ENCODE peak calls at places on chromosomes 6 and 20, in ten cellular contexts. Y is uterus, I is globus pallidus, S is HS-27A, F is pons, P is NCI-H2029, A is fibroblast of lung, J is iris pigment epithelial cell, B is NCI-H446, E is sigmoid colon. O is an unnamed sample.
A peak's percentile ranks its signal among the peaks of the same experiment; 100 is the strongest.

GRCh38 chr6:152380993-152381898 is 255.9 kb downstream of the SYNE1 start:
- DNase-seq in P (no peak), B (no peak), J (peak; percentile 97), F (peak; percentile 72), E (peak; percentile 95), I (peak; percentile 47), S (peak; percentile 76), Y (peak; percentile 85), A (peak; percentile 97), O (peak; percentile 99)

GRCh38 chr20:11901127-11901526 is 16.6 kb upstream of the BTBD3 start:
- DNase-seq in I (no peak), B (no peak), E (no peak), S (peak; percentile 56), J (peak; percentile 93), F (no peak), Y (no peak), P (no peak), A (peak; percentile 53), O (peak; percentile 83)

GRCh38 chr6:100663219-100663863 is 198.6 kb upstream of the SIM1 start:
- DNase-seq in F (no peak), J (peak; percentile 93), B (no peak), E (no peak), P (no peak), A (peak; percentile 77), I (no peak), Y (no peak), S (peak; percentile 24), O (peak; percentile 87)

GRCh38 chr6:4644962-4645361 is 131.2 kb upstream of the CDYL start:
- DNase-seq in P (peak; percentile 34), E (no peak), J (no peak), I (no peak), A (no peak), B (no peak), F (no peak), Y (no peak), S (no peak), O (no peak)

GRCh38 chr6:89281779-89282246 is 33.3 kb downstream of the GABRR2 start:
- DNase-seq in P (no peak), S (peak; percentile 7), B (no peak), I (no peak), Y (no peak), J (peak; percentile 55), F (no peak), E (no peak), A (peak; percentile 45), O (peak; percentile 31)

GRCh38 chr6:147170269-147170668 is 33.9 kb upstream of the STXBP5 start:
- DNase-seq in F (no peak), S (peak; percentile 82), J (peak; percentile 93), B (no peak), A (peak; percentile 94), E (no peak), P (no peak), I (no peak), Y (no peak), O (peak; percentile 85)

GRCh38 chr6:9520417-9521151 is 894.3 kb downstream of the TFAP2A start:
- DNase-seq in Y (no peak), I (no peak), S (peak; percentile 71), A (peak; percentile 78), E (no peak), J (peak; percentile 93), F (no peak), P (no peak), B (no peak), O (peak; percentile 82)

GRCh38 chr6:40444307-40444706 is 142.9 kb downstream of the LRFN2 start:
- DNase-seq in P (no peak), F (no peak), I (no peak), E (no peak), B (no peak), A (no peak), J (no peak), S (no peak), Y (no peak), O (no peak)

GRCh38 chr20:18717062-18717461 is 96.5 kb upstream of the SCP2D1 start:
- DNase-seq in E (no peak), I (no peak), S (no peak), B (no peak), Y (no peak), F (no peak), J (no peak), P (peak; percentile 41), A (no peak), O (no peak)

GRCh38 chr6:11410539-11411307 is 126.8 kb upstream of the TMEM170B start:
- DNase-seq in Y (no peak), F (no peak), A (no peak), B (no peak), E (no peak), J (no peak), S (no peak), I (no peak), P (no peak), O (no peak)

GRCh38 chr6:133114973-133115372 is 126.2 kb upstream of the EYA4 start:
- DNase-seq in J (peak; percentile 20), E (no peak), F (no peak), A (no peak), S (no peak), B (no peak), P (no peak), I (no peak), Y (no peak), O (no peak)

GRCh38 chr20:18537651-18538050 is 29.6 kb upstream of the SMIM26 start:
- DNase-seq in F (no peak), E (no peak), Y (no peak), B (no peak), I (no peak), S (no peak), A (no peak), P (no peak), J (peak; percentile 84), O (peak; percentile 33)

GRCh38 chr6:37200085-37200484 is 30.1 kb downstream of the PIM1 start:
- DNase-seq in I (no peak), P (no peak), A (no peak), J (no peak), Y (no peak), B (no peak), E (peak; percentile 22), F (no peak), S (no peak), O (no peak)

GRCh38 chr6:39770476-39770875 is 21.7 kb upstream of the DAAM2 start:
- DNase-seq in P (no peak), J (no peak), S (no peak), Y (no peak), I (peak; percentile 77), E (no peak), B (peak; percentile 63), A (no peak), F (peak; percentile 84), O (no peak)

GRCh38 chr6:37667050-37667814 is 30.5 kb downstream of the MDGA1 start:
- DNase-seq in I (no peak), S (peak; percentile 65), A (peak; percentile 49), F (no peak), E (no peak), P (no peak), J (peak; percentile 75), B (no peak), Y (no peak), O (peak; percentile 77)

GRCh38 chr6:27553123-27553904 is 80.4 kb upstream of the ZNF184 start:
- DNase-seq in F (no peak), P (no peak), I (no peak), A (peak; percentile 38), E (no peak), B (peak; percentile 38), J (peak; percentile 77), S (peak; percentile 60), Y (no peak), O (peak; percentile 80)

GRCh38 chr6:131862486-131862885 is 54.7 kb downstream of the ENPP1 start:
- DNase-seq in S (no peak), B (no peak), J (no peak), E (no peak), A (no peak), F (no peak), Y (no peak), P (no peak), I (no peak), O (no peak)

O was measured in HFFc6.